ENCODE peak calls at places on chromosomes 1 and 21, in six cellular contexts. D is tibial artery; Z is PC-9; L is CD8-positive, alpha-beta T cell; I is neural progenitor cell; E is spleen. K is an unnamed sample.
A peak's percentile ranks its signal among the peaks of the same experiment; 100 is the strongest.

GRCh38 chr1:230839166-230839565 is 29.2 kb downstream of the C1orf198 start:
- DNase-seq in I (no peak), E (no peak), L (no peak), D (no peak), Z (no peak), K (no peak)

GRCh38 chr1:51299185-51299584 is 31.2 kb downstream of the TTC39A start:
- DNase-seq in D (no peak), E (peak; percentile 58), I (no peak), L (no peak), Z (no peak), K (peak; percentile 32)

GRCh38 chr1:3340548-3341235 is 113.8 kb upstream of the ARHGEF16 start:
- DNase-seq in L (no peak), I (no peak), E (no peak), D (no peak), Z (no peak), K (no peak)

GRCh38 chr1:6724517-6725141 is 23.0 kb upstream of the DNAJC11 start:
- DNase-seq in I (no peak), L (no peak), D (no peak), Z (no peak), E (peak; percentile 21), K (no peak)

GRCh38 chr1:109789771-109790170 is 26.0 kb upstream of the EPS8L3 start:
- DNase-seq in D (peak; percentile 49), E (no peak), Z (no peak), I (no peak), L (no peak), K (no peak)

GRCh38 chr1:204868340-204868700 is 2.3 kb upstream of the NFASC start:
- DNase-seq in Z (no peak), E (no peak), D (no peak), L (no peak), I (no peak), K (peak; percentile 57)

GRCh38 chr1:180271640-180272255 is 41.7 kb downstream of the LHX4 start:
- DNase-seq in L (no peak), Z (no peak), I (no peak), D (no peak), E (no peak), K (no peak)

GRCh38 chr1:182173791-182174190 is 112.3 kb upstream of the ZNF648 start:
- DNase-seq in Z (no peak), D (peak; percentile 72), E (no peak), L (no peak), I (no peak), K (no peak)

GRCh38 chr1:9447215-9447960 is 91.9 kb upstream of the SLC25A33 start:
- DNase-seq in Z (no peak), I (no peak), E (no peak), L (no peak), D (peak; percentile 57), K (no peak)

GRCh38 chr1:61079276-61079897 is 3.0 kb upstream of the NFIA start:
- DNase-seq in L (no peak), I (no peak), Z (no peak), E (no peak), D (no peak), K (no peak)

GRCh38 chr1:8004803-8005573 is 21.1 kb downstream of the ERRFI1 start:
- DNase-seq in Z (peak; percentile 91), L (no peak), D (peak; percentile 96), I (no peak), E (no peak), K (no peak)

GRCh38 chr1:8352886-8353285 is 35.0 kb downstream of the SLC45A1 start:
- DNase-seq in Z (no peak), D (no peak), I (no peak), E (no peak), L (no peak), K (no peak)

GRCh38 chr1:30687886-30688285 is 35.5 kb downstream of the MATN1 start:
- DNase-seq in Z (no peak), L (no peak), I (no peak), E (no peak), D (peak; percentile 27), K (no peak)

GRCh38 chr21:16071082-16071481 is 341.3 kb downstream of the USP25 start:
- DNase-seq in E (no peak), D (no peak), L (no peak), Z (no peak), I (no peak), K (no peak)

GRCh38 chr1:236451796-236452373 is 57.8 kb downstream of the EDARADD start:
- DNase-seq in I (peak; percentile 42), Z (no peak), E (no peak), D (no peak), L (peak; percentile 56), K (peak; percentile 78)

GRCh38 chr1:216632980-216633379 is 90.2 kb downstream of the ESRRG start:
- DNase-seq in Z (no peak), L (no peak), E (no peak), I (peak; percentile 27), D (no peak), K (no peak)

GRCh38 chr1:212981571-212982328 is 31.4 kb downstream of the VASH2 start:
- DNase-seq in I (no peak), Z (no peak), D (no peak), E (no peak), L (no peak), K (no peak)

GRCh38 chr1:100868364-100868995 is 26.2 kb downstream of the EXTL2 start:
- DNase-seq in D (no peak), I (peak; percentile 39), E (no peak), Z (peak; percentile 60), L (no peak), K (no peak)

GRCh38 chr1:159113783-159114182 is 37.2 kb upstream of the AIM2 start:
- DNase-seq in L (no peak), Z (no peak), I (no peak), D (no peak), E (no peak), K (no peak)

GRCh38 chr1:162882248-162882666 is 21.3 kb upstream of the CCDC190 start:
- DNase-seq in L (no peak), E (no peak), Z (no peak), I (no peak), D (no peak), K (no peak)

GRCh38 chr1:10457910-10458309 is 8.1 kb downstream of the CORT start:
- DNase-seq in D (no peak), E (no peak), L (no peak), I (no peak), Z (no peak), K (no peak)

GRCh38 chr1:210377934-210378333 is 49.2 kb downstream of the HHAT start:
- DNase-seq in I (no peak), D (no peak), Z (no peak), E (no peak), L (no peak), K (no peak)

GRCh38 chr21:35850029-35850428 is 210.3 kb downstream of the SETD4 start:
- DNase-seq in E (no peak), L (no peak), Z (no peak), D (no peak), I (no peak), K (no peak)

DNA sequence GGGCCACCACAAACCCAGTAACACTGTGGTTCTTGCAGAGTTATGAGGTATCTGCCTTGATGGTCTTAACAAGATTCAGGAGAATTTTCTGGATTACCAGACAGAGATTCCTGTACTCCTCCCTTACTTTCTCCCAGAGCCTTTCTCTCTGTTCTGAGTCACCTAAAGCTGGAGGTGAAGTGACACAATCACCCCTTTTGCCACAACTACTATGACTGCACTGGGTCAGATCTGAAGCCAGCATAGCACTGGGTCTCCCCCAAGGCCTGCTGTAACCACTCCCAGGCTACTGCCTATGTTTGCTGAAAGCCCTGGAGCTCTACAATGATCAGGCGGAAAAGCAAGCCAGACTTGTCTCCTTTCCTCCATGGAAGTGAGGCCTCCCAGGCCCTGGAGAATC is 156.7 kb upstream of the NEGR1 start:
- DNase-seq in E (no peak), L (no peak), I (no peak), Z (no peak), D (no peak), K (no peak)
- H3K4me3 ChIP-seq in E (no peak overlapping the region), L (no peak overlapping the region), I (no peak overlapping the region), Z (no peak overlapping the region), D (no peak overlapping the region), K (no peak overlapping the region)

DNA sequence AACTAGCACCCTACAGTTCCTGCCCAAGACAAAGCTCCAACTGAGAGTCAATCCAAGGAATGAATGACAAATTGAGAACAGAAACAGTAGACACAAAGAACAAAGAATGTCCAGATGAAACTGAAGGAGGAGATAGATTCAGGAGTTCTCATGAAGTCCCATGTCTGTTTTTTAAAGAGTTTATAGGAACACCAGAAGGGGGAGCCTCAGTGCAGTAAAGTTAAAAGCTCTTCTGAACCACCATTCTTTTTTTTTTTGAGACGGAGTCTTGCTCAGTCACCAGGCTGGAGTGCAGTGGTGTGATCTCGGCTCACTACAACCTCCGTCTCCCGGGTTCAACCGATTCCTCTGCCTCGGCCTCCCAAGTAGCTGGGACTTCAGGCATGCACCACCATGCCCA is 323.6 kb downstream of the MRPL39 start:
- DNase-seq in Z (no peak), D (no peak), E (no peak), L (no peak), I (peak; percentile 63), K (peak; percentile 1)
- H3K4me3 ChIP-seq in Z (no peak overlapping the region), D (no peak overlapping the region), E (no peak overlapping the region), L (no peak overlapping the region), I (no peak overlapping the region), K (no peak overlapping the region)

GRCh38 chr21:32260130-32260529 is 18.7 kb downstream of the MIS18A start:
- DNase-seq in L (no peak), I (no peak), E (no peak), Z (no peak), D (no peak), K (no peak)

GRCh38 chr21:32257952-32258785 is 20.7 kb downstream of the MIS18A start:
- DNase-seq in L (peak; percentile 55), E (no peak), I (peak; percentile 88), Z (peak; percentile 42), D (peak; percentile 83), K (peak; percentile 78)

GRCh38 chr21:32253215-32253641 is 25.6 kb downstream of the MIS18A start:
- DNase-seq in D (no peak), E (no peak), L (no peak), Z (no peak), I (no peak), K (no peak)

GRCh38 chr21:32256226-32256625 is 22.6 kb downstream of the MIS18A start:
- DNase-seq in I (no peak), E (no peak), L (no peak), Z (no peak), D (no peak), K (no peak)

GRCh38 chr21:32256873-32257620 is 21.8 kb downstream of the MIS18A start:
- DNase-seq in D (peak; percentile 92), Z (no peak), E (no peak), L (no peak), I (no peak), K (no peak)
- H3K4me3 ChIP-seq in D (no peak overlapping the region), Z (no peak overlapping the region), E (no peak overlapping the region), L (no peak overlapping the region), I (no peak overlapping the region), K (no peak overlapping the region)

GRCh38 chr1:36622741-36623648 is 140.3 kb upstream of the CSF3R start:
- DNase-seq in L (no peak), I (no peak), D (no peak), Z (no peak), E (peak; percentile 41), K (no peak)

GRCh38 chr1:36625959-36626337 is 143.2 kb upstream of the CSF3R start:
- DNase-seq in D (no peak), I (no peak), Z (no peak), E (no peak), L (no peak), K (peak; percentile 62)

GRCh38 chr1:36625253-36625958 is 142.7 kb upstream of the CSF3R start:
- DNase-seq in E (no peak), Z (peak; percentile 1), I (no peak), D (no peak), L (no peak), K (peak; percentile 63)

GRCh38 chr1:36626435-36626834 is 143.7 kb upstream of the CSF3R start:
- DNase-seq in L (no peak), Z (no peak), I (no peak), D (no peak), E (no peak), K (no peak)

GRCh38 chr1:36624466-36624865 is 141.8 kb upstream of the CSF3R start:
- DNase-seq in Z (peak; percentile 3), E (no peak), D (no peak), L (no peak), I (no peak), K (peak; percentile 71)
- H3K4me3 ChIP-seq in Z (no peak overlapping the region), E (no peak overlapping the region), D (no peak overlapping the region), L (no peak overlapping the region), I (no peak overlapping the region), K (no peak overlapping the region)

K was measured in H7.